ENCODE peak calls at places on chromosomes 1 and 21, in nine cellular contexts. Y is fibroblast of mammary gland; L is psoas muscle; N is CD8-positive, alpha-beta memory T cell; R is AG04450; Z is hepatocyte; P is small intestine; J is Peyer's patch; M is right cardiac atrium. S is an unnamed sample.

GRCh38 chr1:39954870-39955546 is at the start of gene MFSD2A:
- DNase-seq in P (peak), J (peak), L (peak), R (peak), Z (peak), N (peak), Y (peak), M (peak), S (peak)

GRCh38 chr1:199272690-199273089 is 633.9 kb downstream of the PTPRC start:
- DNase-seq in N (no peak), M (peak), Z (peak), J (no peak), Y (peak), L (peak), P (no peak), R (peak), S (peak)

GRCh38 chr1:183733610-183734219 is 71.2 kb upstream of the RGL1 start:
- DNase-seq in Z (peak), L (no peak), N (no peak), P (no peak), R (no peak), M (no peak), J (no peak), Y (no peak), S (no peak)

GRCh38 chr1:231420959-231421615 is 1.0 kb downstream of the EGLN1 start:
- DNase-seq in J (peak), N (peak), P (peak), L (peak), R (no peak), Z (peak), Y (peak), M (peak), S (no peak)

GRCh38 chr1:164524810-164525209 is 34.2 kb upstream of the PBX1 start:
- DNase-seq in J (no peak), Z (no peak), N (no peak), Y (peak), M (no peak), P (no peak), R (no peak), L (no peak), S (no peak)

GRCh38 chr1:234737210-234737761 is 127.3 kb upstream of the IRF2BP2 start:
- DNase-seq in Y (no peak), Z (no peak), M (no peak), J (no peak), P (no peak), L (no peak), N (no peak), R (no peak), S (no peak)

GRCh38 chr1:225454733-225455132 is 26.9 kb upstream of the LBR start:
- DNase-seq in M (no peak), Y (peak), R (no peak), L (peak), N (peak), P (peak), J (no peak), Z (peak), S (peak)

GRCh38 chr1:11134352-11135266 is 34.9 kb upstream of the EXOSC10 start:
- DNase-seq in P (no peak), M (peak), J (no peak), R (peak), Z (no peak), Y (peak), N (no peak), L (peak), S (no peak)

GRCh38 chr1:230422221-230422981 is 3.7 kb downstream of the PGBD5 start:
- DNase-seq in N (no peak), R (no peak), Y (no peak), M (no peak), P (no peak), L (no peak), J (no peak), Z (no peak), S (no peak)

GRCh38 chr1:202286622-202287097 is 55.1 kb downstream of the UBE2T start:
- DNase-seq in M (no peak), L (peak), Y (peak), N (no peak), R (no peak), J (no peak), P (peak), Z (no peak), S (no peak)

GRCh38 chr21:44779417-44780139 is 22.0 kb downstream of the UBE2G2 start:
- DNase-seq in Y (no peak), Z (no peak), M (no peak), P (no peak), L (no peak), R (no peak), N (no peak), J (no peak), S (no peak)

GRCh38 chr1:26696645-26697440 is 1.0 kb downstream of the ARID1A start:
- DNase-seq in P (no peak), M (peak), J (peak), Y (no peak), N (peak), L (peak), Z (peak), R (no peak), S (no peak)

GRCh38 chr1:3921786-3922185 is 21.7 kb upstream of the C1orf174 start:
- DNase-seq in N (no peak), Z (no peak), P (no peak), J (no peak), Y (no peak), R (no peak), L (no peak), M (no peak), S (no peak)

GRCh38 chr1:236922190-236922589 is 82.1 kb downstream of the MT1HL1 start:
- DNase-seq in R (no peak), Y (no peak), L (no peak), J (no peak), P (no peak), M (no peak), N (no peak), Z (no peak), S (no peak)

GRCh38 chr1:64392109-64392508 is 77.8 kb upstream of the CACHD1 start:
- DNase-seq in N (no peak), L (no peak), R (no peak), Z (no peak), M (no peak), P (no peak), J (no peak), Y (no peak), S (no peak)

GRCh38 chr1:210407207-210407886 is 78.6 kb downstream of the HHAT start:
- DNase-seq in M (peak), R (peak), Y (peak), P (peak), Z (peak), N (peak), L (peak), J (peak), S (no peak)

GRCh38 chr1:72177711-72178110 is 104.6 kb downstream of the NEGR1 start:
- DNase-seq in L (no peak), Y (peak), M (no peak), N (no peak), R (no peak), J (no peak), Z (no peak), P (no peak), S (no peak)

GRCh38 chr1:219385786-219386427 is 212.2 kb downstream of the LYPLAL1 start:
- DNase-seq in P (peak), M (peak), Z (peak), N (no peak), L (no peak), Y (peak), R (no peak), J (no peak), S (no peak)

GRCh38 chr1:157034137-157034800 is 11.3 kb downstream of the ARHGEF11 start:
- DNase-seq in L (no peak), N (no peak), R (no peak), Y (peak), M (no peak), J (no peak), P (no peak), Z (no peak), S (no peak)

GRCh38 chr1:64956241-64956640 is 10.1 kb downstream of the JAK1 start:
- DNase-seq in L (no peak), P (no peak), M (peak), J (no peak), Y (no peak), R (no peak), Z (no peak), N (no peak), S (no peak)

GRCh38 chr1:84749427-84749826 is 59.2 kb upstream of the SSX2IP start:
- DNase-seq in P (no peak), L (no peak), J (no peak), N (no peak), R (no peak), Y (no peak), M (no peak), Z (no peak), S (no peak)

GRCh38 chr1:212237651-212238050 is 47.6 kb upstream of the PPP2R5A start:
- DNase-seq in Z (peak), Y (peak), R (no peak), M (no peak), L (no peak), P (peak), J (no peak), N (no peak), S (no peak)

GRCh38 chr1:174989540-174990181 is 10.1 kb upstream of the CACYBP start:
- DNase-seq in R (no peak), J (no peak), L (peak), Z (no peak), P (no peak), M (peak), N (no peak), Y (no peak), S (no peak)

GRCh38 chr1:158177705-158178450 is 2.8 kb upstream of the CD1D start:
- DNase-seq in L (peak), P (peak), Y (peak), M (peak), J (peak), N (no peak), Z (peak), R (no peak), S (peak)

GRCh38 chr1:220908757-220909156 is 29.5 kb downstream of the HLX start:
- DNase-seq in J (no peak), L (no peak), P (no peak), N (no peak), R (peak), Z (peak), Y (peak), M (peak), S (no peak)

GRCh38 chr1:38285807-38286530 is 239.4 kb upstream of the POU3F1 start:
- DNase-seq in Y (no peak), M (no peak), P (no peak), J (no peak), N (no peak), L (no peak), Z (no peak), R (no peak), S (no peak)

GRCh38 chr1:105088166-105088565 is 1338.5 kb downstream of the AMY1C start:
- DNase-seq in J (no peak), M (no peak), Z (no peak), L (no peak), P (no peak), R (no peak), N (no peak), Y (no peak), S (no peak)

GRCh38 chr1:57599233-57599994 is 175.6 kb upstream of the DAB1 start:
- DNase-seq in J (no peak), M (no peak), Y (no peak), R (no peak), N (no peak), P (no peak), Z (peak), L (no peak), S (no peak)

GRCh38 chr1:19640363-19641316 is 3.5 kb upstream of the NBL1 start:
- DNase-seq in J (peak), L (no peak), M (no peak), Y (no peak), P (peak), R (no peak), N (no peak), Z (peak), S (no peak)

DNA sequence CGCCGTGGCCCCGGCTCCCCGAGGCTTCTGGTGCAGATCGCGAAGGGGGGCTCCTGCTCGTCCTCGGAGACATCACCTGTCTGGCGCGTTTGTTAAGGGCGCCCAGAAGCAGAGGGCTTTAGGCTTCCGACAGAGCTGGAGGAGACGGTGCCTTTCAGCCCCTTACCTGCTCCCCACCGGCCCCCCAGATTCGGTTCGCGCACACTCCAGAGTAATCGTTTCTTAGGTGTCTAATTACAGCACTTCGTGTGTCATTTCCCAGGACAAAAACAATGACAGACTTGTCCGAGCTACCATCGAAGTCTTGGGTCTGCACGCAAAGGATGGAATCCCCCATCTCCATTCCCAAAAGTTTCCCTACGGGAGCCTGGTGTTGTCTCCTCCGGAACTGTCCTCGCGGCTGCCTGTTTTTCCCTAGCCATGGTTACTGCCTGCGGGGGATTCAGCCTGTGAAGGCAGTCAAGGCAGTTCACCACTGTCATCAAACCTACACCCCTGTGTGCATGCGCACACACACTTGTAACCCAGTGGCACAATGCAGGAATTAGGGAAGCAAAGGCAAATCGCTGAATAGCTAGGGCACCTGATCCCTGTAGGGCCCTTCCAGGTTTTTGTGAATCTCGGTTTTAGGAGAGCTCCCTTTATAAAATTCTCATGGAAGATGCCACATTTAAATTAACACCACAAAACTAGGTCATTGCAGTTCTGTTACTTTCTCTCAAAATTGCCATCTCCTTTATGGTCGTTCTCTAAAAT is 738 bp upstream of the CDC42BPA start:
- DNase-seq in N (no peak), L (peak), M (peak), R (no peak), J (no peak), P (peak), Y (peak), Z (peak), S (no peak)
- H3K4me3 ChIP-seq in N (peak), L (peak), M (peak), R (peak), J (peak), P (peak), Y (peak), Z (peak), S (peak)

DNA sequence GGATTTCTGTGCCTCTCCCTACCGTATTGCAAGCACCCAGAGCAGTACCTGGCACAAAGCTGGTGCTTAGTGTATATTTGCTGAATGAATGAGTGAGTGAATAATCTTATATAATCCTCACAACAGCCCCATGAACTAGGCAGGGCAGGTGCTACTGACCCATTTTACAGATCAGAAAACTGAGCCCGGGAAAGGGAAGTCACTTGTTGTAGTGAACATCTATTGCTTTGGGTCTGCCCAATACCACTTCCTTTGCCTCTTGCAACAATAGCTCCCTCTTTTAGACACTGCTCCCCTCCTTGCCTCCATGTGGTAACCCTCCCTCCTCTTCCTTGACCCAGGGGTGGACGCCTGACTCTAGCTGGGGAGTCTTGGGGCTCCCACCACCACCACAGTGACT is 3.1 kb downstream of the CDCP2 start:
- DNase-seq in J (no peak), Z (no peak), P (no peak), N (no peak), M (no peak), R (no peak), L (no peak), Y (no peak), S (no peak)
- H3K4me3 ChIP-seq in J (no peak), Z (no peak), P (no peak), N (no peak), M (no peak), R (no peak), L (no peak), Y (no peak), S (no peak)

DNA sequence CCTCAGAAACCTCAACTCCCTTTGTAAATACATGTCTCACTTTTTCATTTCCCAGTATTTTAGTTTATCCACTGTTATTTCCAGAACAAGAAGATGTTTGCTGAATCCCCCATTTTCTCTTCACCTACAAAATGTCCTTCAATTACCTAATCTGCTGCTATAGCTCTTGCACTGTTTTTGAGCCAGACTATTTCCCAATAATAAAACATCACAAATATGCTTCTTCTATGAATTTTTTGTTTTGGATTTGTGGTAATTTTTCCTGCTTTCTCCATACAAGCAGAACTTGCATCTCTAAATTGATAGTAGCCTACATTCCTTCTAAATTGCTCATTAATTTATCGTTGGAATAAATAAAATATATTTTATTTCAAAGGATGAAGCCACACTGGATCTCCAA is 199.6 kb upstream of the C1orf87 start:
- DNase-seq in J (no peak), M (no peak), N (no peak), Y (no peak), P (no peak), Z (no peak), L (no peak), R (no peak), S (no peak)
- H3K4me3 ChIP-seq in J (no peak), M (no peak), N (no peak), Y (no peak), P (no peak), Z (no peak), L (no peak), R (no peak), S (no peak)

GRCh38 chr1:151593651-151594625 is 17.9 kb upstream of the SNX27 start:
- DNase-seq in Z (peak), M (peak), N (peak), J (peak), R (no peak), L (peak), P (peak), Y (peak), S (no peak)
- H3K4me3 ChIP-seq in Z (no peak), M (no peak), N (peak), J (no peak), R (no peak), L (no peak), P (no peak), Y (no peak), S (no peak)

DNA sequence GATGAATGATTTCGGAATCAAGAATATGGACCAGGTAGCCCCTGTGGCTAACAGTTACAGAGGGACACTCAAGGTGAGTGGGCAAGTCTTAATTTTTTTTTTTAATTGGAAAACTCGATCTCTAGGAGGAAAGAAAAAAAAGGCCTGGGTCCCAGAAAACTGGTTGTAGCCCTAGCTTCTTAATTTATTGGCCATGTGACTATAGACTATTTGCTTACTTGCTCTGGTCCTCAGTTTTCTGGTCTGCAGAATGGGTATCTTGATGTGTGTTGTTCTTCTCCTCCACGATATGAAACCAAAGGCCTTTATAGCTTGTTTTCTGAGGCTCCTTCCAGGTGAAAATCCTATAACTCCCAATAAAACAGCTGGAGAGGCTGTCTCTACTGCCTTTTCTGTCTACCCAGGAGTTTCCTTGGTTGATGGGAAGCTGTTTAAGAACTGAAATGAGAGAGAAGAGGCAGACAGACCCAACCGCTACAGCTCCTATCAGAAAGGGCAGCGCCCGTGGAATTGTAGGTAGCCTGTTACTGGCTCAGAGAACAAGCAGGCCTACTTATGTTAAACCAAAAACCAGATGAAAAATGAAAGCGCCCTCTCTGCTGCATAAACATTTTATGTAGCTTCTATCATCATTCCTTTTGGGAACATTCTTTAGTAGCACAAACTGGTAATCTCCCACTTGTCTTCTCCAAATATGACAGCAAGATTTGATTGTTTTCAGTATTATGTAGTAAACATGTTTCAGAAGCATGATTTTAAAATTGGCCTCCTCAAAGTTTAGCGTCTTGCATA is 4.5 kb downstream of the ETS2 start:
- DNase-seq in M (no peak), Z (no peak), Y (no peak), R (no peak), L (no peak), N (no peak), J (no peak), P (no peak), S (no peak)
- H3K4me3 ChIP-seq in M (no peak), Z (no peak), Y (no peak), R (no peak), L (peak), N (no peak), J (peak), P (no peak), S (no peak)

GRCh38 chr1:207824691-207825090 is 72.8 kb downstream of the CD46 start:
- DNase-seq in J (no peak), Y (peak), L (peak), N (no peak), Z (no peak), R (no peak), M (peak), P (no peak), S (peak)

GRCh38 chr1:207826557-207827487 is 75.0 kb downstream of the CD46 start:
- DNase-seq in M (peak), R (no peak), Y (no peak), J (peak), N (no peak), P (peak), L (peak), Z (peak), S (no peak)

GRCh38 chr1:207823880-207824566 is 72.2 kb downstream of the CD46 start:
- DNase-seq in Y (peak), J (peak), N (peak), L (peak), R (peak), P (peak), M (peak), Z (peak), S (peak)

GRCh38 chr1:207825719-207826556 is 74.1 kb downstream of the CD46 start:
- DNase-seq in R (no peak), J (no peak), Y (peak), P (peak), L (peak), Z (no peak), M (peak), N (peak), S (no peak)

GRCh38 chr1:207825296-207825695 is 73.4 kb downstream of the CD46 start:
- DNase-seq in R (no peak), N (no peak), L (peak), P (no peak), M (no peak), Z (no peak), Y (no peak), J (no peak), S (no peak)
- H3K4me3 ChIP-seq in R (no peak), N (peak), L (peak), P (no peak), M (peak), Z (no peak), Y (no peak), J (peak), S (no peak)

S was measured in skeletal muscle cell.